ENCODE peak calls at places on chromosomes 11 and 22, in ten cellular contexts. F, Q, D, O, L, N, X, G, V and H are unnamed samples.

GRCh38 chr22:38489142-38489541 is 17.0 kb downstream of the DDX17 start:
- DNase-seq in D (no peak), G (no peak), Q (no peak), V (no peak), L (no peak), N (no peak), O (no peak), X (no peak), F (no peak), H (no peak)

GRCh38 chr11:92941676-92942571 is 27.5 kb upstream of the MTNR1B start:
- DNase-seq in F (no peak), X (no peak), D (no peak), Q (peak), N (no peak), L (no peak), G (no peak), O (no peak), V (peak), H (no peak)

GRCh38 chr22:35894464-35894878 is 134.2 kb downstream of the RBFOX2 start:
- DNase-seq in X (no peak), Q (peak), L (no peak), V (no peak), F (peak), N (no peak), O (no peak), D (no peak), G (no peak), H (no peak)

GRCh38 chr11:70883973-70884688 is 368.2 kb downstream of the SHANK2 start:
- DNase-seq in D (no peak), O (no peak), X (peak), Q (peak), L (no peak), V (no peak), N (no peak), F (no peak), G (no peak), H (no peak)

GRCh38 chr11:35629914-35630313 is 11.7 kb downstream of the FJX1 start:
- DNase-seq in Q (peak), V (no peak), O (no peak), N (no peak), X (no peak), D (no peak), F (no peak), G (no peak), L (no peak), H (no peak)

GRCh38 chr22:39543095-39543494 is 10.5 kb upstream of the RPS19BP1 start:
- DNase-seq in V (peak), N (no peak), Q (peak), D (no peak), F (no peak), G (no peak), O (no peak), L (peak), X (no peak), H (no peak)

GRCh38 chr11:120306519-120307242 is 18.4 kb upstream of the TLCD5 start:
- DNase-seq in D (no peak), O (no peak), F (no peak), V (no peak), L (peak), X (no peak), G (no peak), N (no peak), Q (peak), H (no peak)

GRCh38 chr11:4025248-4025956 is 69.2 kb upstream of the RRM1 start:
- DNase-seq in D (no peak), O (no peak), Q (peak), X (no peak), G (no peak), V (no peak), F (no peak), L (no peak), N (peak), H (no peak)

GRCh38 chr11:123678246-123678645 is 23.8 kb upstream of the SCN3B start:
- DNase-seq in V (no peak), Q (no peak), F (no peak), O (no peak), N (no peak), D (no peak), G (no peak), L (no peak), X (no peak), H (no peak)

GRCh38 chr22:17807571-17808410 is 33.5 kb upstream of the BID start:
- DNase-seq in F (no peak), L (peak), Q (peak), X (no peak), N (no peak), G (no peak), V (no peak), D (peak), O (no peak), H (no peak)